ENCODE peak calls at places on chromosome 1, in five cellular contexts. U is small intestine, J is fibroblast of lung, Y is adrenal gland, L is heart left ventricle. V is an unnamed sample.

GRCh38 chr1:21318714-21319159 is 28.5 kb upstream of the ECE1 start:
- DNase-seq in U (no peak), J (peak; percentile 41), Y (peak; percentile 92), L (peak; percentile 95), V (no peak)

GRCh38 chr1:174023438-174023837 is 1.3 kb upstream of the RC3H1 start:
- DNase-seq in U (peak; percentile 91), J (peak; percentile 50), Y (no peak), L (no peak), V (no peak)

GRCh38 chr1:230986976-230987375 is 8.1 kb downstream of the ARV1 start:
- DNase-seq in U (no peak), J (peak; percentile 83), Y (peak; percentile 56), L (no peak), V (no peak)

GRCh38 chr1:163331116-163331515 is 9.4 kb downstream of the NUF2 start:
- DNase-seq in U (no peak), J (no peak), Y (no peak), L (no peak), V (no peak)

GRCh38 chr1:69524010-69524409 is 43.7 kb upstream of the LRRC7 start:
- DNase-seq in U (no peak), J (peak; percentile 79), Y (no peak), L (no peak), V (no peak)

GRCh38 chr1:55007626-55008025 is 8.9 kb downstream of the BSND start:
- DNase-seq in U (no peak), J (peak; percentile 82), Y (no peak), L (no peak), V (no peak)

GRCh38 chr1:2109581-2110021 is 59.4 kb downstream of the PRKCZ start:
- DNase-seq in U (no peak), J (no peak), Y (no peak), L (peak; percentile 31), V (no peak)

GRCh38 chr1:42259739-42260064 is 75.3 kb downstream of the FOXJ3 start:
- DNase-seq in U (no peak), J (no peak), Y (no peak), L (no peak), V (no peak)

GRCh38 chr1:216686860-216687545 is 36.2 kb downstream of the ESRRG start:
- DNase-seq in U (no peak), J (peak; percentile 32), Y (peak; percentile 79), L (no peak), V (no peak)

GRCh38 chr1:43617668-43618067 is 32.3 kb upstream of the KDM4A start:
- DNase-seq in U (no peak), J (no peak), Y (no peak), L (no peak), V (no peak)
- H3K36me3 ChIP-seq in U (peaks cover 38% of the 10 kb centered on the region), J (peaks cover 17% of the 10 kb centered on the region), Y (no peaks in the 10 kb centered on the region), L (no peaks in the 10 kb centered on the region), V (peaks cover 66% of the 10 kb centered on the region)

GRCh38 chr1:212959266-212960220 is 9.2 kb downstream of the VASH2 start:
- DNase-seq in U (no peak), J (no peak), Y (no peak), L (no peak), V (no peak)
- H3K36me3 ChIP-seq in U (no peaks in the 10 kb centered on the region), J (no peaks in the 10 kb centered on the region), Y (no peaks in the 10 kb centered on the region), L (no peaks in the 10 kb centered on the region), V (no peaks in the 10 kb centered on the region)

GRCh38 chr1:8649875-8650274 is 167.6 kb downstream of the RERE start:
- DNase-seq in U (no peak), J (no peak), Y (no peak), L (no peak), V (no peak)

GRCh38 chr1:8653878-8654277 is 163.6 kb downstream of the RERE start:
- DNase-seq in U (no peak), J (no peak), Y (no peak), L (no peak), V (no peak)

GRCh38 chr1:8651962-8652361 is 165.5 kb downstream of the RERE start:
- DNase-seq in U (no peak), J (no peak), Y (no peak), L (no peak), V (no peak)

GRCh38 chr1:8651236-8651890 is 166.1 kb downstream of the RERE start:
- DNase-seq in U (no peak), J (no peak), Y (no peak), L (no peak), V (no peak)

GRCh38 chr1:8652607-8653046 is 164.8 kb downstream of the RERE start:
- DNase-seq in U (peak; percentile 57), J (no peak), Y (peak; percentile 56), L (no peak), V (no peak)
- H3K36me3 ChIP-seq in U (no peaks in the 10 kb centered on the region), J (no peaks in the 10 kb centered on the region), Y (no peaks in the 10 kb centered on the region), L (peaks cover 8% of the 10 kb centered on the region), V (no peaks in the 10 kb centered on the region)

DNA sequence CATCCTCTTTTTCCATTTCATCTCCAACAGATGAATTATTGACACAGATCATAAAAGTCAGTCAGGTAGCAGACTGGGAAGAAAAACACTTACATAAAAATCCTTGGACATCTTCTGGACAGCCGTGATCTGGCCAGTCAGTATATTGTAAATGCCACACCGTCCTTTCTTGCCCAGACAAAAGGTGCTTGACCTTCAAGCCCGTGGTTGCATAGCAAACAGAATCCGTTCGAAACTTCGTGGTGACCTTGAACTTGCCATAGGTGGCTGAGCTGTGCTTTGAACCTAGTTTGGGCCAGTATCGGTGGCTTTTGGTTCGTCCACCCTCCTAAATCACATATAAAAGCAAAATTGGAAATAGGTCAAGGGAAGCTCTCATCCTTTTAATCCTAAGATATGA is 88.4 kb downstream of the SMYD2 start:
- DNase-seq in U (no peak), J (no peak), Y (no peak), L (no peak), V (no peak)
- H3K36me3 ChIP-seq in U (no peaks in the 10 kb centered on the region), J (peaks cover 9% of the 10 kb centered on the region), Y (no peaks in the 10 kb centered on the region), L (peaks cover 45% of the 10 kb centered on the region), V (no peaks in the 10 kb centered on the region)

DNA sequence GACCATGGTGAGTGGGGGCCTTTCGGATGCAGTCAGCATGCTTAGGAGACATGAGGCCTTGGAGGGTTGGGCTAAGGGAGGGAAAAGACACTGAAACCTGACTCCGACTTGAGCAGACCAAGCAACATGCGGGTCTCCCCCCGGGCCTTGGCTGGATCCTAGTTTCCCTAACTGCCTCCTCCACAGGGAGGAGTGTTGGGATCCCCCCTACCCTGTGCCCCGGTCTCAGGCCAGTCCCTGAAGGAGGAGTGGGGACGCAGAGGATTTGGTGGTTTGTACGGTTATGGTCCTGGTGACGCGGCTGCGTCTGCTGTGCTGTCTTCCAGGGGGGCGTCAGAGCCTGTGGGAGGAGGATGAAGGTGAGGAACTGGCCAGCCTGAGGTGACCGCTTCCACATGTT is 15.3 kb downstream of the LRRC71 start:
- DNase-seq in U (no peak), J (no peak), Y (no peak), L (no peak), V (no peak)
- H3K36me3 ChIP-seq in U (peaks cover 12% of the 10 kb centered on the region), J (peaks cover 11% of the 10 kb centered on the region), Y (no peaks in the 10 kb centered on the region), L (peaks cover 59% of the 10 kb centered on the region), V (peaks cover 63% of the 10 kb centered on the region)

GRCh38 chr1:77802026-77802425 is 22.6 kb downstream of the MIGA1 start:
- DNase-seq in U (no peak), J (no peak), Y (no peak), L (no peak), V (no peak)

GRCh38 chr1:77797991-77798390 is 18.5 kb downstream of the MIGA1 start:
- DNase-seq in U (no peak), J (peak; percentile 79), Y (no peak), L (no peak), V (no peak)

DNA sequence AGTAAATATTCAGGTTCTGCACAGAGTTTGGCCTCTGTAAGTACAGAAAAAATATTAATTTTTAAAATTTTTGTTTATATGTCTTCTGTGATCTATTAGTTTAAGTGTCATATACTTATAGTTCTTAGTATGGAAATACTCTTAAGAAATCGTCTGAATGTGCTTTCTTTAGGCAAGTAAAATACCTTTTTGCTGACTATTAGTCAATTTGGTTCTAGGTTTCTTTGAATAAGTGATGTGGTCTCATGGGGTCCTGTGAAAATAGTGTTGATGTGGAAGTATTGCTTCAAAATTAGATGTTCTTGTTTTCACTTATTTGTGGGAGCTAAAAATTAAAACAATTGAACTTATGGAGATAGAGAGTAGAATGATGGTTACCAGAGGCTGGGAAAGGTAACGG is 23.9 kb downstream of the MIGA1 start:
- DNase-seq in U (no peak), J (no peak), Y (no peak), L (no peak), V (no peak)
- H3K36me3 ChIP-seq in U (peaks cover 6% of the 10 kb centered on the region), J (no peaks in the 10 kb centered on the region), Y (no peaks in the 10 kb centered on the region), L (peaks cover 77% of the 10 kb centered on the region), V (peaks cover 60% of the 10 kb centered on the region)

DNA sequence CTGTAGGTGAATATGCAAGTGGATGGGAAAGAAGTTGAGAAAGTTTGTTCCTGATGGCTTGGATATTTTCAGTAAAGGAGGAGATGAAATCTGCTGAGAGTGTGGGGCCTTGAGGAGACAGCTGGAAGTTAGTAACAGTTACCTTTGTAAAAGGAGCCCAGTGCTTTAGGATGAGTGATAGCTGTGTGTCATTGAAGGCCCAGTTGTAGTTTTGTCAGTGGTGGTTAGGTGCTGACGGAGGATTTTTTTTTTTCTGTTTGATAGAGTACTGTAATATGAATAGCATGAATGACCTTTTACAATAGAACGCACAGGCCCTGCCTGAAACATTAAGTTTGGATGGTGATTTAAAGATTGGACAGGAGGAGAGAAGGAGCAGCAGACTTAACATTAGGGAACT is 33.3 kb downstream of the LRRC8D start:
- DNase-seq in U (no peak), J (no peak), Y (no peak), L (no peak), V (no peak)
- H3K36me3 ChIP-seq in U (peaks cover 2% of the 10 kb centered on the region), J (no peaks in the 10 kb centered on the region), Y (no peaks in the 10 kb centered on the region), L (peaks cover 10% of the 10 kb centered on the region), V (no peaks in the 10 kb centered on the region)

DNA sequence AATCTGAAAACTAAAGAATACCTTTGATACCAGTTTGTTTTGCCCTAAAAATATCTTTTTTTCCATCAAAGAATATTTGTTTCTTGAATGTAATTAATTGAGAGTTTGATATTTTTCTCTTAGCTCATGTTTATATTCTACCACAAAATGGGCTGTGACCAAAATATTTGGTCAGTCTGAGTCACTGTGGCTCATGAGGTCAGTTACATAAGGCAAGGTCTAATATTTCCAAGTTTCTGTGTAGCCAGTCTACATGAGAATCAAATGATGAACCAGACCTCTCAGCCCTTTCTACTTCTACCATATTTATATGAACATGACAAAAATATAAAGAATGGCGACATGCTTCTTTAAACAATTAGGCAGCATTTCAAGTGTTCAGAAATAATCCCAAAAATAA is 83.0 kb upstream of the IVNS1ABP start:
- DNase-seq in U (no peak), J (peak; percentile 87), Y (peak; percentile 26), L (no peak), V (no peak)
- H3K36me3 ChIP-seq in U (no peaks in the 10 kb centered on the region), J (no peaks in the 10 kb centered on the region), Y (no peaks in the 10 kb centered on the region), L (no peaks in the 10 kb centered on the region), V (no peaks in the 10 kb centered on the region)

GRCh38 chr1:119718409-119718808 is 6.7 kb downstream of the PHGDH start:
- DNase-seq in U (no peak), J (no peak), Y (no peak), L (no peak), V (no peak)
- H3K36me3 ChIP-seq in U (no peaks in the 10 kb centered on the region), J (peaks cover 2% of the 10 kb centered on the region), Y (no peaks in the 10 kb centered on the region), L (no peaks in the 10 kb centered on the region), V (peaks cover 14% of the 10 kb centered on the region)

GRCh38 chr1:157478030-157478429 is 74.3 kb downstream of the FCRL5 start:
- DNase-seq in U (no peak), J (no peak), Y (no peak), L (no peak), V (no peak)
- H3K36me3 ChIP-seq in U (no peaks in the 10 kb centered on the region), J (no peaks in the 10 kb centered on the region), Y (no peaks in the 10 kb centered on the region), L (no peaks in the 10 kb centered on the region), V (no peaks in the 10 kb centered on the region)